ENCODE peak calls at places on chromosomes 6 and 20, in eight cellular contexts. Y, A, T, C, S, B, X and M are unnamed samples.

GRCh38 chr6:15243994-15244604 is 1.8 kb upstream of the JARID2 start:
- DNase-seq in Y (no peak), A (no peak), T (no peak), C (no peak), S (no peak), B (peak), X (no peak), M (no peak)

GRCh38 chr6:99802396-99803031 is 191.5 kb downstream of the MCHR2 start:
- DNase-seq in Y (peak), A (no peak), T (no peak), C (peak), S (no peak), B (peak), X (no peak), M (no peak)

GRCh38 chr6:41777886-41778285 is 1.8 kb downstream of the FRS3 start:
- DNase-seq in Y (no peak), A (no peak), T (no peak), C (no peak), S (no peak), B (no peak), X (no peak), M (no peak)

GRCh38 chr6:55141611-55142010 is 32.7 kb upstream of the HCRTR2 start:
- DNase-seq in Y (no peak), A (no peak), T (no peak), C (no peak), S (no peak), B (no peak), X (peak), M (no peak)

GRCh38 chr6:27599859-27600532 is 127.1 kb upstream of the ZNF184 start:
- DNase-seq in Y (no peak), A (no peak), T (no peak), C (no peak), S (no peak), B (no peak), X (no peak), M (no peak)

GRCh38 chr6:137661601-137662000 is 167.4 kb upstream of the OLIG3 start:
- DNase-seq in Y (peak), A (no peak), T (peak), C (no peak), S (peak), B (no peak), X (peak), M (no peak)

GRCh38 chr6:134921276-134921979 is 28.5 kb downstream of the ALDH8A1 start:
- DNase-seq in Y (no peak), A (no peak), T (no peak), C (no peak), S (no peak), B (no peak), X (no peak), M (no peak)

GRCh38 chr20:62900692-62901584 is 25.4 kb downstream of the DIDO1 start:
- DNase-seq in Y (peak), A (no peak), T (no peak), C (no peak), S (peak), B (peak), X (no peak), M (no peak)

GRCh38 chr6:11381801-11382513 is 149.5 kb upstream of the NEDD9 start:
- DNase-seq in Y (no peak), A (peak), T (no peak), C (no peak), S (peak), B (no peak), X (no peak), M (no peak)

GRCh38 chr20:53827996-53828672 is 234.5 kb upstream of the ZNF217 start:
- DNase-seq in Y (peak), A (no peak), T (no peak), C (no peak), S (no peak), B (no peak), X (peak), M (no peak)

GRCh38 chr6:35489995-35490791 is 6.7 kb downstream of the TEAD3 start:
- DNase-seq in Y (no peak), A (no peak), T (no peak), C (no peak), S (no peak), B (peak), X (peak), M (no peak)
- H3K27ac ChIP-seq in Y (no peak), A (peak), T (no peak), C (peak), S (no peak), B (no peak), X (peak), M (no peak)

DNA sequence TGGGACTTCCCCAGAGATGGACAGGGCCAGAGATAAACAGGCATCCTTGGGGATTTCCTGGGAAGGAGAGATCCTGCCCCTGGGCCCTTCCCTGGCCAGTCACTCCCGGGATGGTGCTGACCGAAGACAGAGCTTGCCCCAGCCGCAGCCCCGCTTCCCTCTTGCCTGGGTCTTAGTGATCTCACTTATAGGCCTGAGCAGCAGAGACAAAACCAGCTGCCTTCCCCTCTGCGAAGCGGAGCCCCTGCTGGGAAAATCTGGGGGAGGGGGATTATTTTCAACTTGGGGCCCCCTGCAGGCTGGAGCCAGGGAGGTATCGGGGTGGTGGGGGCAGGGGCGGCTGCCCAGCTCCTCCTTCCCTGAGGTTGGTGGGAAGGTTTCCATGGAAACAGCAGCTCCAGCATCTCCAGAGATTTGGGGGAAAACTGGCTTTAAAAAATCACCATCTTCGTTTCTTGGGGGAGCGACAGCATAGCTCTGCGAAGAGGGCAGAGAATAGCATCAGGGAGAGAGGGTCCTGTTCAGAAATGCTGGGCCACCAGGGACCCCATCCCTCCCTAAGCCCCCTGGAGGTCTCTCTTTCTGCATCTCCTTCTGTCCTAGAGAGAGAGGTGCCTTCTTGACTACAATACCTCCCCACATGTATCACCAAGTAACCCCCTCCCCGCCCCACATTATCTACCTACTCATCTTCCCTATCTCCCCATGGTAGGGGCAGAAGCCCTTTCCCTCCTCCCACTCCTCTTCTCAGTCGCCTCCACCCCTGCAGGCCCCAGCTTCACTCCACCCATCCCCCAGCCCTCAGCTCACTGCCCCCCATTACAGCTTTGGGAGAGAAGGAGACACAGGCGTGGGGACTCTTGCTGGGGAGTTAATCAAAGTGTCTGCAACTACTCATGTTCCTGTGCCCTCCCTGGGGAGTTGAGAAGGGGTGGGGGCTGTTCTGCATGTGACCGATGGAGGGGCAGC is 88.4 kb upstream of the CCDC167 start:
- DNase-seq in Y (no peak), A (no peak), T (no peak), C (no peak), S (no peak), B (peak), X (no peak), M (no peak)
- H3K27ac ChIP-seq in Y (no peak), A (no peak), T (no peak), C (no peak), S (no peak), B (peak), X (no peak), M (no peak)

GRCh38 chr20:35006531-35006971 is 50.9 kb downstream of the MYH7B start:
- DNase-seq in Y (no peak), A (no peak), T (peak), C (no peak), S (no peak), B (no peak), X (no peak), M (peak)

GRCh38 chr20:35004749-35005462 is 49.2 kb downstream of the MYH7B start:
- DNase-seq in Y (no peak), A (no peak), T (peak), C (no peak), S (no peak), B (no peak), X (no peak), M (no peak)

GRCh38 chr20:35005463-35005961 is 49.8 kb downstream of the MYH7B start:
- DNase-seq in Y (no peak), A (no peak), T (no peak), C (no peak), S (no peak), B (no peak), X (no peak), M (no peak)

GRCh38 chr20:35007413-35007812 is 51.7 kb downstream of the MYH7B start:
- DNase-seq in Y (no peak), A (no peak), T (no peak), C (no peak), S (no peak), B (no peak), X (no peak), M (peak)

GRCh38 chr20:35006009-35006408 is 50.3 kb downstream of the MYH7B start:
- DNase-seq in Y (no peak), A (no peak), T (no peak), C (no peak), S (no peak), B (no peak), X (no peak), M (no peak)
- H3K27ac ChIP-seq in Y (no peak), A (no peak), T (no peak), C (no peak), S (no peak), B (no peak), X (no peak), M (no peak)

GRCh38 chr6:113328886-113329381 is 528.2 kb upstream of the MARCKS start:
- DNase-seq in Y (peak), A (peak), T (no peak), C (no peak), S (no peak), B (no peak), X (peak), M (no peak)

GRCh38 chr6:113326781-113327180 is 530.4 kb upstream of the MARCKS start:
- DNase-seq in Y (no peak), A (no peak), T (no peak), C (no peak), S (no peak), B (no peak), X (no peak), M (no peak)

DNA sequence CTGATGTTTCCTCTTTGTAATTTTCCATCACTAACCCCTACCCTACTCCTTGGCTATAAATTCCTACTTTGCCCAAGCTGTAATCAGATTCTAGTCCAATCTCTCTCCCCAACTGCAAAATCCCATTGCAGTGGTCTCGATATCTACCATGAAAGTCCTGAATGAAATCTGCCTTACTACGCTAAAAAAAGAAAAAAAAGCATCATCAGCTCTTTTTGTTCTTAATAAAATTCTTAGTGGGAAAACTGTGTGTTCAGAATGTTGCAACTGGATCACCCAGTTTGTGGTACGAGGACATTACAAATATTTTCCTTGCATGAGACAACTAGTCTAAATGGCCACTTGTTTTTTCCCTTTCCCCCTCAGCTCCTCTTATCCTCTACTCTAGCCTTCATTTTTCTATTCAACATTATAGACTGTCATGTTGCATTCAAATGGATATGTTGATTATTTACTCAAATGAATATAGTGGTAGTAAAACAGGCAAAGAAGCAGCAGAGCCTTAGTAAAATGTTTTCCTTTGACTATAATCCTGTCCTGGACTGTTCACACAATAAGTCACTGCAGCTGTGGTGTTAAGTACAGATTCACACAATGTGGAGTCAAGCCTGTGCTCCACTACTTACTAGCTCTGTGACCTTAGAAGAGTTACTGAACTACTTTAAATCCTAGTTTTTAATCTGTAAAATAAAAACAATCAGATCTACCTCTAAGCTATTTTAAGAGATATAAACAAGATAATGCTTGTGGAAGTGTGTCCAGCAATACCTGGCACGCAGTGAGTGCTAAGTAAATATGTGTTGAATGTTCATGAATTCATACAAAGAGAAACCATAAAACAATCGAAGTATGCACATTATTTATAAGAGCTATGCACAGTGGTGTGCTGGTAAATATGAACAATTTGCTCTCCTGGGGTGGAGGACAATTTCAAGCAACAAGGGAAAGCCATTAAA is 526.9 kb upstream of the MARCKS start:
- DNase-seq in Y (no peak), A (no peak), T (no peak), C (no peak), S (no peak), B (no peak), X (no peak), M (no peak)
- H3K27ac ChIP-seq in Y (no peak), A (no peak), T (no peak), C (no peak), S (no peak), B (no peak), X (no peak), M (no peak)

GRCh38 chr6:1162367-1163275 is 149.3 kb upstream of the FOXQ1 start:
- DNase-seq in Y (no peak), A (no peak), T (no peak), C (no peak), S (no peak), B (no peak), X (no peak), M (no peak)
- H3K27ac ChIP-seq in Y (no peak), A (no peak), T (no peak), C (no peak), S (no peak), B (no peak), X (no peak), M (no peak)

GRCh38 chr6:149963212-149963461 is 606 bp upstream of the ULBP1 start:
- DNase-seq in Y (no peak), A (no peak), T (peak), C (no peak), S (peak), B (no peak), X (peak), M (peak)

GRCh38 chr6:149965191-149966020 is 1.7 kb downstream of the ULBP1 start:
- DNase-seq in Y (no peak), A (no peak), T (peak), C (no peak), S (peak), B (peak), X (peak), M (no peak)

GRCh38 chr6:149962461-149963211 is 1.1 kb upstream of the ULBP1 start:
- DNase-seq in Y (no peak), A (no peak), T (no peak), C (no peak), S (no peak), B (no peak), X (no peak), M (no peak)

GRCh38 chr6:149964243-149965190 is 774 bp downstream of the ULBP1 start:
- DNase-seq in Y (no peak), A (no peak), T (no peak), C (no peak), S (no peak), B (peak), X (peak), M (no peak)

GRCh38 chr6:149963462-149964242 is at the start of gene ULBP1:
- DNase-seq in Y (peak), A (peak), T (peak), C (peak), S (peak), B (peak), X (peak), M (peak)
- H3K27ac ChIP-seq in Y (peak), A (no peak), T (no peak), C (no peak), S (no peak), B (no peak), X (no peak), M (no peak)